ENCODE peak calls at places on chromosomes 12 and 14, in four cellular contexts. E, H, S and V are unnamed samples.

GRCh38 chr14:101026341-101026740 is 122.8 kb upstream of the RTL1 start:
- DNase-seq in H (no peak), S (no peak), E (no peak), V (no peak)

GRCh38 chr12:91467686-91468085 is 285.1 kb upstream of the DCN start:
- DNase-seq in E (no peak), S (no peak), H (no peak), V (no peak)

GRCh38 chr12:125193798-125194562 is 128.7 kb downstream of the AACS start:
- DNase-seq in S (no peak), H (no peak), E (no peak), V (peak)

GRCh38 chr14:78340250-78340649 is 170.1 kb downstream of the NRXN3 start:
- DNase-seq in E (no peak), H (no peak), S (no peak), V (no peak)

GRCh38 chr12:57242691-57243454 is 8.1 kb downstream of the STAC3 start:
- DNase-seq in H (peak), E (no peak), S (peak), V (peak)

GRCh38 chr14:35331605-35332516 is 39.7 kb downstream of the PSMA6 start:
- DNase-seq in S (peak), E (no peak), H (peak), V (peak)

GRCh38 chr14:95389471-95390011 is 69.8 kb upstream of the CLMN start:
- DNase-seq in H (no peak), E (no peak), S (no peak), V (no peak)

GRCh38 chr12:77151030-77151429 is 85.7 kb upstream of the E2F7 start:
- DNase-seq in E (no peak), S (no peak), H (no peak), V (no peak)

GRCh38 chr12:107545737-107546363 is 139.7 kb upstream of the PWP1 start:
- DNase-seq in S (no peak), E (no peak), H (no peak), V (no peak)

GRCh38 chr14:43172899-43173548 is 1334.1 kb downstream of the FSCB start:
- DNase-seq in H (no peak), S (peak), E (no peak), V (no peak)

GRCh38 chr12:89316705-89317139 is 35.6 kb downstream of the DUSP6 start:
- DNase-seq in E (no peak), S (no peak), H (no peak), V (no peak)

GRCh38 chr12:33718631-33719030 is 279.0 kb upstream of the SYT10 start:
- DNase-seq in E (no peak), H (no peak), S (no peak), V (no peak)

GRCh38 chr12:33724867-33725266 is 285.2 kb upstream of the SYT10 start:
- DNase-seq in H (no peak), S (no peak), E (no peak), V (no peak)

DNA sequence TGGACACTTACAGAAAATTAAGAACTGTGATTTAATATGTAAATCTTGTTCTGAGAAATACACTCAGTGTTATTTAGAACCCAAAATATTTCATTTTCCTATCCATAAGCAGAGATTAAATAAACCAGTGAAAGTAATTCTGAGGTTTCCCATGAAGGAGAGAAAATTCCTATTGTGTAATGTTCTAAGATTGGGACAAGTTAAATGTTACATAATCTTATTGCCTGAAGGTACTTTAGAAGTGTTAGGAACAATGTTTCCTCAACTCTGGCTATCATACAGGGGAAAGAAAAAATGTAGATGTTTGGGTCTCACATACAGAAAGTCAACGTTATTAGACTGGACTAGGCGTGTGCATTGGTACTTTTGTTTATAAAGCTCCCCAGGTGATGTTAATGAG is 281.9 kb upstream of the SYT10 start:
- DNase-seq in E (no peak), H (no peak), S (no peak), V (no peak)
- TF ChIP-seq TCF7L2 in E (no peak), H (no peak), S (no peak), V (no peak)

DNA sequence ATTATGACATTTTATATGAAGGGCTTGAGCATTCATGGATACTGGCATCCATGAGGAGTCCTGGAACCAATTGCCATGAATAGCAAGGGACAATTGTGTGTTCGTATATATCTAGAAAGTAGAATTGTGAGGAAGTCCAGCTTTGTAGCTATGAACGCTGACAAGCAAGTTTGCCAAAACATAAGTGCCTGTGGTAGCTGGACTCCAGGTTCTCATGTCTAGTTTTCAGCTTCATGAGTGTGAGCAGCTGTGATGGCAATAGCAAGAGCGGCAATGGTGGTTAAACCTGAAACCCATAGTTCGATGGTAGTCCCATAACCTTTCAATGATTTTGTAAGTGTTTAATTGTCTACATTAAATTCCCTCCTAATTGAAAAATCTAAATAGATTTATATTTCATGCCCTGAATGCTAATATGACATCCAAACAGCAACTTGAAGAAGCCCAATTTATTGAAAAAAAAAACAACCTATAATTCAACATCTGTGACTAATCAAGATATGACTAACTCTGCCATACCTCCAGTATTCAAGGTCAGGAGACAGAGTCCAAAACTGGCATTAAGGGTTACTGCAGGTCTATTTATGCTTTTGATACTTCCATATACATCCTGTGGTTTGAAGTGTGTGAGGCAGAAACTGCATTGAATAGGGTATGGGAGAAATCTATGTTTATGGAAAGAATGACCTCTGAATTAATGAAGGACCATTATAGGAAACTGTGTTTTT is 50.3 kb upstream of the PCED1B start:
- DNase-seq in S (no peak), H (no peak), E (no peak), V (no peak)
- TF ChIP-seq TCF7L2 in S (no peak), H (no peak), E (no peak), V (no peak)

DNA sequence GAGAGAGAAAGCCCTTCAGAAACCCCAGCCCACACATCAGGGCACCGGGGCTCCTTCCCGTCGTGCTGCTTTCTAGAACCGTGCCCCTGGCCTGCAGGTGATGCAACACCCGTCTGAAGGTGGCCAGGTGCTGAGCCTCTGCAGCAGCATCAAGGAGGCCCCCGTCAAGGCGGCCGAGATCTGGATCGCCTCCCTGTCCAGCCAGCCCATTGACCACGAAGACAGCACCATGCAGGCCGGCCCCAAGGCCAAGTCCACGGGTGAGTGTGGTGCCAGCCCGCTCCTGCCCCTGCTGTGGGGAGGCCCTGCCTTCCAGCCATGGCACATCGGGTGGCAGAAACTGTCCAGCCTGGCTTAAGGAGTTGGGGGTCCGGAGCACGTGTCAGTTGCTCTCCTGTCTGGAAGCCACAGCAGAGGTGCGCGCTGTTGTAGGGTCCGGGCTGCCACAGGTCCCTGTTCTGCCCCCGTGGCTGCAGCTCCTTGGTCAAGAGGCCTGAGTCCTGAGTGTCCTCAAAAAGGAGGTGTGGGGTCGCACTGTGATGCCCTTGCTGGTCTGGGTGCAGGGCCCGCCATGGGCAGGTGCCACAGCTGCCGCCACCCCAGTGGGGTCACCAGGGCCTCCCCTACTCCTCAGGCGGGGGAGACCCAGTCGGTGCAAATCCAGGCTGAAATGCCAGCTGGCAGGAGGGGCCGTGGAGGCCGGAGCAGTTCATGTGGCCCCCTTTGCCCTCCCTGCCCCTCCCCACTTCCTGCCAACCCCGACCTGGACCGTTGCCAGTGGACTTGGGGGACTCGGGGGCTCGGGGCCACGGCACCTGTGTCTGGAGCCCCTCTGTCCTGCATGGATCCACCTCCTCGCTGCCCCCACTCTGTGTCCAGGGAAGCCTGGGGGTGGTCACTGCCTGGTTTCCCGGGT is 31.0 kb upstream of the TEX22 start:
- DNase-seq in H (no peak), S (no peak), E (no peak), V (no peak)
- TF ChIP-seq TCF7L2 in H (no peak), S (no peak), E (no peak), V (no peak)

GRCh38 chr12:5390174-5390799 is 41.6 kb upstream of the NTF3 start:
- DNase-seq in H (no peak), E (no peak), S (no peak), V (no peak)
- TF ChIP-seq TCF7L2 in H (no peak), E (no peak), S (no peak), V (no peak)

GRCh38 chr12:30041096-30041495 is 257.4 kb upstream of the TMTC1 start:
- DNase-seq in S (no peak), E (no peak), H (no peak), V (no peak)
- TF ChIP-seq TCF7L2 in S (no peak), E (no peak), H (no peak), V (no peak)

DNA sequence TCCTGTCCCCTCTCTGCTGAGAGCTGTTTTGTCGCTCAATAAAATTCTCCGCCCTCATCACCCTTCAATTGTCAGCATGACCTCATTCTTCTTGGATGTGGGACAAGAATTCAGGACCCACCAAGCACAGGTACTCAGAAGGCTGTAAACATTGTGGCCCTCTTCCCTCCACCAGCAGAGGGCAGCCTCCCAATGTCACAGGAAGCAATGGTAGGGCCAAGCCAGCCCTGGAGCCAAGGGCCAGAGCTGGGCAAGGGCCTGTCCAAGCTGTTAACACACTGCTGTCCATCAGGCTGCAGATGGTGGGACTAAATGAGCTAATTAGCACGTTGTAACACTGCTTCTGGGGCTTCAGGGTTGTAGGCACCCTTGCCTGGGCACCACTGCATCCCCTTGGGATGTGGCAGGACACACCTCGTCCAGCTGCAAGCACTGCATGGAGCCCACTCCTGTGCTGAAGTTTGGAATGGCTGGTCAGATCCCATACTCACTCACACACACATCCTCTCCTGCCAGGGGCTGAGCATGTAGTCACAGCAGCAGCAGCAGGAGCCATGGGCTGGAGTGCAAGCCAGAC is 62.7 kb upstream of the HECTD1 start:
- DNase-seq in E (no peak), H (no peak), S (peak), V (no peak)
- TF ChIP-seq TCF7L2 in E (no peak), H (no peak), S (no peak), V (no peak)

DNA sequence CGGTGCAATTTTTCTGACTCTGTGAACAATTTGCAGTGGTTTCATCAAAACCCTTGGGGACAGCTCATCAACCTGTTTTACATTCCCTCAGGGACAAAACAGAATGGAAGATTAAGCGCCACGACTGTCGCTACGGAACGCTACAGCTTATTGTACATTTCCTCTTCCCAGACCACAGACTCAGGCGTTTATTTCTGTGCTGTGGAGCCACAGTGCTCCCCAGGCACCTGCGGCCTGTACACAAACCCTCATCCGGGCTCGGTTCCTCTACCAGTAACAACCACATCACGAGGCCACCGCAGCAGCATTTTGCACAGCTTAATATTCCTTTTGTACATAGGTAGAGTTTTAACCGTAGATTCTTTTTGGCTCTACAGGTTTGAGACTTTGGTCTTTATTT is 397.4 kb upstream of the OR4E1 start:
- DNase-seq in E (no peak), H (no peak), S (no peak), V (no peak)
- TF ChIP-seq TCF7L2 in E (no peak), H (no peak), S (no peak), V (no peak)

DNA sequence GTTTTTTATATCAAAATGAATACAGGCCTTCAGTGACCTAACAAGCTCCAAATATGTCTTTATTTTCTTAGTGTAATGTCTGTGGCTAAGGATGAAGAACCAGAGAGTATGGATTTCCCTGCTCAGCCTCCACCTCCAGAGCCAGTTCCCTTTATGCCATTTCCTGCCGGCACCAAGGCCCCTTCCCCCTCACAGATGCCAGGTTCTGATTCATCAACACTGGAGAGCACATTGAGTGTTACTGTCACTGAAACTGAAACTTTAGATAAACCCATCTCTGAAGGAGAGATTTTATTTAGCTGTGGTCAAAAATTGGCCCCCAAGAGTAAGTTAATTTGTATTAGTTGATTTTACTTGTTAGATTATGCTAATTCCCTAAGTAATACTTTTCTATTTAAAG is 61.0 kb downstream of the KIAA0586 start:
- DNase-seq in S (no peak), H (no peak), E (no peak), V (no peak)
- TF ChIP-seq TCF7L2 in S (no peak), H (no peak), E (no peak), V (no peak)

GRCh38 chr12:105090361-105090760 is 6.1 kb upstream of the ALDH1L2 start:
- DNase-seq in H (no peak), E (no peak), S (no peak), V (no peak)

GRCh38 chr12:105091495-105092206 is 7.4 kb upstream of the ALDH1L2 start:
- DNase-seq in S (no peak), E (no peak), H (no peak), V (no peak)

GRCh38 chr12:105089817-105090216 is 5.6 kb upstream of the ALDH1L2 start:
- DNase-seq in E (no peak), H (no peak), S (no peak), V (no peak)

GRCh38 chr12:105092336-105092735 is 8.1 kb upstream of the ALDH1L2 start:
- DNase-seq in H (no peak), E (no peak), S (no peak), V (no peak)
- TF ChIP-seq TCF7L2 in H (no peak), E (no peak), S (no peak), V (no peak)